ENCODE peak calls at places on chromosome 6, in six cellular contexts. One of them, this sample, is unnamed.

GRCh38 chr6:1027109-1027794 is 284.6 kb upstream of the FOXQ1 start:
- DNase-seq in esophagus muscularis mucosa: no peak
- DNase-seq in prostate gland: no peak
- DNase-seq in ovary: no peak
- DNase-seq in Peyer's patch: no peak
- DNase-seq in HCT116: peak; percentile 33
- DNase-seq in this sample: no peak

GRCh38 chr6:70221025-70221714 is 81.7 kb downstream of the COL9A1 start:
- DNase-seq in esophagus muscularis mucosa: no peak
- DNase-seq in prostate gland: no peak
- DNase-seq in ovary: no peak
- DNase-seq in Peyer's patch: no peak
- DNase-seq in HCT116: no peak
- DNase-seq in this sample: no peak

GRCh38 chr6:70411542-70411941 is 1.8 kb upstream of the FAM135A start:
- DNase-seq in esophagus muscularis mucosa: no peak
- DNase-seq in prostate gland: no peak
- DNase-seq in ovary: no peak
- DNase-seq in Peyer's patch: no peak
- DNase-seq in HCT116: no peak
- DNase-seq in this sample: no peak

GRCh38 chr6:56860466-56860865 is 94.4 kb upstream of the BEND6 start:
- DNase-seq in esophagus muscularis mucosa: no peak
- DNase-seq in prostate gland: no peak
- DNase-seq in ovary: no peak
- DNase-seq in Peyer's patch: peak; percentile 60
- DNase-seq in HCT116: peak; percentile 87
- DNase-seq in this sample: no peak

GRCh38 chr6:16470502-16471221 is 232.3 kb downstream of the GMPR start:
- DNase-seq in esophagus muscularis mucosa: no peak
- DNase-seq in prostate gland: no peak
- DNase-seq in ovary: no peak
- DNase-seq in Peyer's patch: no peak
- DNase-seq in HCT116: no peak
- DNase-seq in this sample: no peak

GRCh38 chr6:143674466-143675114 is 3.2 kb upstream of the PHACTR2 start:
- DNase-seq in esophagus muscularis mucosa: no peak
- DNase-seq in prostate gland: no peak
- DNase-seq in ovary: no peak
- DNase-seq in Peyer's patch: no peak
- DNase-seq in HCT116: no peak
- DNase-seq in this sample: no peak

GRCh38 chr6:112252571-112253504 is 1.5 kb downstream of the LAMA4 start:
- DNase-seq in esophagus muscularis mucosa: no peak
- DNase-seq in prostate gland: no peak
- DNase-seq in ovary: no peak
- DNase-seq in Peyer's patch: no peak
- DNase-seq in HCT116: no peak
- DNase-seq in this sample: no peak

GRCh38 chr6:30732237-30732943 is 10.1 kb downstream of the FLOT1 start:
- DNase-seq in esophagus muscularis mucosa: no peak
- DNase-seq in prostate gland: no peak
- DNase-seq in ovary: no peak
- DNase-seq in Peyer's patch: no peak
- DNase-seq in HCT116: no peak
- DNase-seq in this sample: no peak

GRCh38 chr6:116570856-116571682 is at the start of gene RWDD1:
- DNase-seq in esophagus muscularis mucosa: peak; percentile 98
- DNase-seq in prostate gland: peak; percentile 98
- DNase-seq in ovary: peak; percentile 98
- DNase-seq in Peyer's patch: peak; percentile 99
- DNase-seq in HCT116: peak; percentile 98
- DNase-seq in this sample: peak; percentile 99

GRCh38 chr6:136510299-136510698 is 39.9 kb downstream of the MAP7 start:
- DNase-seq in esophagus muscularis mucosa: peak; percentile 53
- DNase-seq in prostate gland: no peak
- DNase-seq in ovary: no peak
- DNase-seq in Peyer's patch: no peak
- DNase-seq in HCT116: no peak
- DNase-seq in this sample: no peak

GRCh38 chr6:41626917-41627316 is 11.4 kb upstream of the MDFI start:
- DNase-seq in esophagus muscularis mucosa: no peak
- DNase-seq in prostate gland: no peak
- DNase-seq in ovary: no peak
- DNase-seq in Peyer's patch: no peak
- DNase-seq in HCT116: no peak
- DNase-seq in this sample: no peak

GRCh38 chr6:79056226-79056625 is 21.8 kb downstream of the PHIP start:
- DNase-seq in esophagus muscularis mucosa: no peak
- DNase-seq in prostate gland: no peak
- DNase-seq in ovary: no peak
- DNase-seq in Peyer's patch: no peak
- DNase-seq in HCT116: no peak
- DNase-seq in this sample: no peak

GRCh38 chr6:145012039-145012662 is 723.2 kb downstream of the EPM2A start:
- DNase-seq in esophagus muscularis mucosa: no peak
- DNase-seq in prostate gland: no peak
- DNase-seq in ovary: no peak
- DNase-seq in Peyer's patch: no peak
- DNase-seq in HCT116: no peak
- DNase-seq in this sample: no peak

GRCh38 chr6:148658701-148659100 is 88.1 kb upstream of the UST start:
- DNase-seq in esophagus muscularis mucosa: no peak
- DNase-seq in prostate gland: no peak
- DNase-seq in ovary: no peak
- DNase-seq in Peyer's patch: no peak
- DNase-seq in HCT116: no peak
- DNase-seq in this sample: no peak

GRCh38 chr6:74519172-74519571 is 686.7 kb downstream of the COL12A1 start:
- DNase-seq in esophagus muscularis mucosa: no peak
- DNase-seq in prostate gland: no peak
- DNase-seq in ovary: no peak
- DNase-seq in Peyer's patch: no peak
- DNase-seq in HCT116: no peak
- DNase-seq in this sample: no peak

GRCh38 chr6:72461144-72461543 is 160.7 kb upstream of the KCNQ5 start:
- DNase-seq in esophagus muscularis mucosa: no peak
- DNase-seq in prostate gland: no peak
- DNase-seq in ovary: no peak
- DNase-seq in Peyer's patch: no peak
- DNase-seq in HCT116: no peak
- DNase-seq in this sample: no peak

GRCh38 chr6:163712981-163713380 is 298.5 kb downstream of the QKI start:
- DNase-seq in esophagus muscularis mucosa: no peak
- DNase-seq in prostate gland: no peak
- DNase-seq in ovary: no peak
- DNase-seq in Peyer's patch: no peak
- DNase-seq in HCT116: no peak
- DNase-seq in this sample: no peak

GRCh38 chr6:112013051-112013450 is 40.9 kb upstream of the CCN6 start:
- DNase-seq in esophagus muscularis mucosa: no peak
- DNase-seq in prostate gland: no peak
- DNase-seq in ovary: no peak
- DNase-seq in Peyer's patch: no peak
- DNase-seq in HCT116: no peak
- DNase-seq in this sample: no peak

GRCh38 chr6:134437376-134437775 is 119.5 kb upstream of the SGK1 start:
- DNase-seq in esophagus muscularis mucosa: no peak
- DNase-seq in prostate gland: no peak
- DNase-seq in ovary: no peak
- DNase-seq in Peyer's patch: no peak
- DNase-seq in HCT116: no peak
- DNase-seq in this sample: no peak

GRCh38 chr6:9086331-9086730 is 651.0 kb upstream of the SLC35B3 start:
- DNase-seq in esophagus muscularis mucosa: no peak
- DNase-seq in prostate gland: no peak
- DNase-seq in ovary: no peak
- DNase-seq in Peyer's patch: no peak
- DNase-seq in HCT116: no peak
- DNase-seq in this sample: no peak

GRCh38 chr6:108187519-108187918 is 21.7 kb downstream of the NR2E1 start:
- DNase-seq in esophagus muscularis mucosa: no peak
- DNase-seq in prostate gland: no peak
- DNase-seq in ovary: no peak
- DNase-seq in Peyer's patch: no peak
- DNase-seq in HCT116: no peak
- DNase-seq in this sample: no peak

GRCh38 chr6:131159578-131159977 is 24.3 kb downstream of the AKAP7 start:
- DNase-seq in esophagus muscularis mucosa: no peak
- DNase-seq in prostate gland: no peak
- DNase-seq in ovary: no peak
- DNase-seq in Peyer's patch: no peak
- DNase-seq in HCT116: no peak
- DNase-seq in this sample: no peak

GRCh38 chr6:45687570-45687969 is 309.8 kb upstream of the SUPT3H start:
- DNase-seq in esophagus muscularis mucosa: no peak
- DNase-seq in prostate gland: no peak
- DNase-seq in ovary: no peak
- DNase-seq in Peyer's patch: no peak
- DNase-seq in HCT116: no peak
- DNase-seq in this sample: no peak

GRCh38 chr6:110950443-110950842 is 8.1 kb upstream of the GTF3C6 start:
- DNase-seq in esophagus muscularis mucosa: no peak
- DNase-seq in prostate gland: no peak
- DNase-seq in ovary: no peak
- DNase-seq in Peyer's patch: peak; percentile 2
- DNase-seq in HCT116: no peak
- DNase-seq in this sample: no peak

GRCh38 chr6:20306491-20306890 is 94.2 kb upstream of the MBOAT1 start:
- DNase-seq in esophagus muscularis mucosa: no peak
- DNase-seq in prostate gland: no peak
- DNase-seq in ovary: no peak
- DNase-seq in Peyer's patch: no peak
- DNase-seq in HCT116: no peak
- DNase-seq in this sample: no peak

DNA sequence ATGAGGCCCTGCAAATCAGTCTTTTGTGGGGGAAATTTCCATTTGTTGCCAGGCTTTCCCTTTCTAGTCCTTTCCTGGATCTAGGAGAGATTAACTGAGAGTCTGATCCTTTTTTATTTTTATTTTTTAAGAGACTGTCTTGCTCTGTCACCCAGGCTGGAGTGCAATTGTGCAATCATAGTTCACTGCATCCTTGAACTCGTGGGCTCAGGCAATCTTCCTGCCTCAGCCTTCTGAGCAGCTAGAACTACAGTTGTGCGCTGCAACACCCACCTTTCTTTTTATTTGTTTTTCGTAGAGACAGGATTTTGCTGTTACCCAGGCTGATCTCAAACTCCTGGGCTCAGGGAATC is 22.9 kb downstream of the OR2B2 start:
- DNase-seq in esophagus muscularis mucosa: no peak
- DNase-seq in prostate gland: no peak
- DNase-seq in ovary: no peak
- DNase-seq in Peyer's patch: no peak
- DNase-seq in HCT116: no peak
- DNase-seq in this sample: no peak
- H3K4me3 ChIP-seq in esophagus muscularis mucosa: no peak overlapping the region
- H3K4me3 ChIP-seq in prostate gland: no peak overlapping the region
- H3K4me3 ChIP-seq in ovary: no peak overlapping the region
- H3K4me3 ChIP-seq in Peyer's patch: no peak overlapping the region
- H3K4me3 ChIP-seq in HCT116: peak overlapping the region; percentile 76
- H3K4me3 ChIP-seq in this sample: no peak overlapping the region

GRCh38 chr6:159042824-159043181 is 2.0 kb downstream of the TAGAP start:
- DNase-seq in esophagus muscularis mucosa: no peak
- DNase-seq in prostate gland: no peak
- DNase-seq in ovary: no peak
- DNase-seq in Peyer's patch: no peak
- DNase-seq in HCT116: no peak
- DNase-seq in this sample: no peak
- TF ChIP-seq CTCF in esophagus muscularis mucosa: no peak
- TF ChIP-seq CTCF in prostate gland: no peak
- TF ChIP-seq CTCF in ovary: no peak
- TF ChIP-seq CTCF in Peyer's patch: no peak
- TF ChIP-seq CTCF in HCT116: no peak
- TF ChIP-seq CTCF in this sample: no peak

GRCh38 chr6:36441307-36441894 is 1.3 kb downstream of the PXT1 start:
- DNase-seq in esophagus muscularis mucosa: peak; percentile 97
- DNase-seq in prostate gland: peak; percentile 85
- DNase-seq in ovary: peak; percentile 85
- DNase-seq in Peyer's patch: peak; percentile 97
- DNase-seq in HCT116: peak; percentile 98
- DNase-seq in this sample: peak; percentile 96
- TF ChIP-seq POLR2A in esophagus muscularis mucosa: no peak
- TF ChIP-seq POLR2A in prostate gland: peak; percentile 63
- TF ChIP-seq POLR2A in ovary: peak; percentile 38
- TF ChIP-seq POLR2A in Peyer's patch: no peak
- TF ChIP-seq POLR2A in HCT116: peak; percentile 27
- TF ChIP-seq POLR2A in this sample: no peak

DNA sequence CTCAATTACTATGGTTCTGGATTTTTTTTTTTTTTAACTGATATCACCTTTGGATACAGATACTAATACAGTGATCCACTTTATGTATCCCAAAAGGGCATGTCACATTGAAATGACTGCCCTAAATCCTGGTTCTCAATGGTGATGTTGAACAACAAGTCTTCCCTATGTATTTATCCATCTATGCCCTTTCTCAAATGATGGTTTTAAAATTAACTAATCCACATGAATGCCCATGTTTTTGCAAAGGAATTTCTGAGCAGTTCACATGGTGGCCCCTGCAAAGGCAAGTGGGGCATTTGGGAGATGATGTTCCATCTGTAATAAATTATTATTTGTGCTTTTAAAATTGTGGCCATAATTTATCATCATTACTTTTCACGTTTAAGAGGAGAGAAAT is 2.7 kb downstream of the ADGRB3 start:
- DNase-seq in esophagus muscularis mucosa: no peak
- DNase-seq in prostate gland: no peak
- DNase-seq in ovary: no peak
- DNase-seq in Peyer's patch: no peak
- DNase-seq in HCT116: no peak
- DNase-seq in this sample: no peak
- H3K4me3 ChIP-seq in esophagus muscularis mucosa: no peak overlapping the region
- H3K4me3 ChIP-seq in prostate gland: no peak overlapping the region
- H3K4me3 ChIP-seq in ovary: no peak overlapping the region
- H3K4me3 ChIP-seq in Peyer's patch: no peak overlapping the region
- H3K4me3 ChIP-seq in HCT116: no peak overlapping the region
- H3K4me3 ChIP-seq in this sample: no peak overlapping the region

GRCh38 chr6:157943964-157944283 is 37.7 kb upstream of the SYNJ2 start:
- DNase-seq in esophagus muscularis mucosa: no peak
- DNase-seq in prostate gland: no peak
- DNase-seq in ovary: no peak
- DNase-seq in Peyer's patch: no peak
- DNase-seq in HCT116: no peak
- DNase-seq in this sample: no peak

GRCh38 chr6:157944983-157945931 is 36.4 kb upstream of the SYNJ2 start:
- DNase-seq in esophagus muscularis mucosa: peak; percentile 60
- DNase-seq in prostate gland: no peak
- DNase-seq in ovary: no peak
- DNase-seq in Peyer's patch: no peak
- DNase-seq in HCT116: no peak
- DNase-seq in this sample: no peak

GRCh38 chr6:157946053-157946617 is 35.5 kb upstream of the SYNJ2 start:
- DNase-seq in esophagus muscularis mucosa: no peak
- DNase-seq in prostate gland: no peak
- DNase-seq in ovary: no peak
- DNase-seq in Peyer's patch: no peak
- DNase-seq in HCT116: no peak
- DNase-seq in this sample: no peak

GRCh38 chr6:157943249-157943963 is 38.3 kb upstream of the SYNJ2 start:
- DNase-seq in esophagus muscularis mucosa: peak; percentile 86
- DNase-seq in prostate gland: no peak
- DNase-seq in ovary: no peak
- DNase-seq in Peyer's patch: no peak
- DNase-seq in HCT116: no peak
- DNase-seq in this sample: peak; percentile 83

GRCh38 chr6:157946865-157947532 is 34.7 kb upstream of the SYNJ2 start:
- DNase-seq in esophagus muscularis mucosa: peak; percentile 89
- DNase-seq in prostate gland: no peak
- DNase-seq in ovary: no peak
- DNase-seq in Peyer's patch: no peak
- DNase-seq in HCT116: no peak
- DNase-seq in this sample: no peak
- TF ChIP-seq CTCF in esophagus muscularis mucosa: peak; percentile 47
- TF ChIP-seq CTCF in prostate gland: peak; percentile 31
- TF ChIP-seq CTCF in ovary: peak; percentile 24
- TF ChIP-seq CTCF in Peyer's patch: no peak
- TF ChIP-seq CTCF in HCT116: peak; percentile 55
- TF ChIP-seq CTCF in this sample: no peak

This sample was measured in lower leg skin.